ENCODE peak calls at places on chromosomes 11 and 22, in seven cellular contexts. X is M059J; N is A172; H is foreskin melanocyte; B is activated CD4-positive, CD25-positive, alpha-beta regulatory T cell; G is pancreas; Z is stimulated activated naive CD4-positive, alpha-beta T cell. O is an unnamed sample.

GRCh38 chr22:29150701-29151100 is 55.0 kb upstream of the EMID1 start:
- DNase-seq in G (no peak), B (no peak), X (no peak), H (no peak), N (no peak), Z (no peak), O (no peak)

GRCh38 chr11:62142043-62142375 is 18.2 kb downstream of the INCENP start:
- DNase-seq in B (no peak), H (no peak), N (no peak), Z (no peak), G (no peak), X (no peak), O (no peak)

GRCh38 chr11:66006134-66006890 is 4.0 kb downstream of the BANF1 start:
- DNase-seq in G (no peak), Z (no peak), B (no peak), N (no peak), X (no peak), H (no peak), O (no peak)

GRCh38 chr11:17521106-17521900 is 22.9 kb downstream of the USH1C start:
- DNase-seq in H (no peak), G (no peak), X (no peak), B (no peak), N (no peak), Z (no peak), O (no peak)

GRCh38 chr11:111012497-111012896 is 233.0 kb upstream of the POU2AF2 start:
- DNase-seq in B (no peak), H (no peak), Z (no peak), G (no peak), N (no peak), X (no peak), O (no peak)

GRCh38 chr11:14445542-14446530 is 53.8 kb downstream of the COPB1 start:
- DNase-seq in N (peak), B (no peak), H (no peak), Z (no peak), X (peak), G (no peak), O (peak)

GRCh38 chr11:2376751-2377451 is at the start of gene CD81:
- DNase-seq in N (no peak), X (no peak), B (peak), H (no peak), Z (peak), G (peak), O (peak)

GRCh38 chr11:133078591-133079179 is 453.6 kb downstream of the OPCML start:
- DNase-seq in H (no peak), G (peak), X (peak), Z (no peak), B (no peak), N (peak), O (peak)

GRCh38 chr22:20111045-20111688 is 4.7 kb upstream of the RANBP1 start:
- DNase-seq in N (peak), B (no peak), H (no peak), G (no peak), Z (no peak), X (no peak), O (peak)

GRCh38 chr22:35883028-35883620 is 145.5 kb downstream of the RBFOX2 start:
- DNase-seq in Z (no peak), B (no peak), X (peak), H (peak), G (peak), N (peak), O (peak)

GRCh38 chr11:35107866-35108265 is 31.1 kb upstream of the CD44 start:
- DNase-seq in H (no peak), Z (no peak), X (no peak), B (no peak), G (no peak), N (no peak), O (no peak)